ENCODE peak calls at places on chromosomes 4 and X, in six cellular contexts. R is CD8-positive, alpha-beta memory T cell; Z is ELF-1; I is head of caudate nucleus; M is cerebellar nuclear complex; E is NCI-H2081. K is an unnamed sample.

GRCh38 chr4:106671711-106672110 is 303.1 kb upstream of the GIMD1 start:
- DNase-seq in R (no peak), M (no peak), E (no peak), I (no peak), Z (no peak), K (no peak)

GRCh38 chrX:46953597-46953996 is 41.4 kb downstream of the JADE3 start:
- DNase-seq in Z (peak), M (no peak), I (no peak), R (no peak), E (no peak), K (no peak)

GRCh38 chr4:105966046-105966445 is 70.8 kb downstream of the NPNT start:
- DNase-seq in Z (no peak), I (no peak), M (no peak), E (no peak), R (no peak), K (no peak)

GRCh38 chrX:46814966-46815365 is 21.9 kb upstream of the RP2 start:
- DNase-seq in R (no peak), Z (no peak), E (no peak), I (no peak), M (no peak), K (no peak)

GRCh38 chr4:2765832-2766526 is 9.8 kb upstream of the TNIP2 start:
- DNase-seq in M (no peak), Z (no peak), I (no peak), E (no peak), R (no peak), K (no peak)

GRCh38 chr4:67573193-67573592 is 14.7 kb downstream of the STAP1 start:
- DNase-seq in M (no peak), I (no peak), Z (no peak), E (no peak), R (no peak), K (no peak)

GRCh38 chr4:176549161-176549865 is 229.5 kb downstream of the SPCS3 start:
- DNase-seq in Z (no peak), E (no peak), I (no peak), M (no peak), R (no peak), K (no peak)

GRCh38 chr4:77185681-77186080 is 28.7 kb downstream of the CCNG2 start:
- DNase-seq in M (no peak), R (no peak), I (no peak), E (no peak), Z (no peak), K (no peak)

GRCh38 chrX:68084765-68085164 is 348.5 kb downstream of the OPHN1 start:
- DNase-seq in Z (no peak), R (no peak), E (no peak), I (no peak), M (no peak), K (no peak)

GRCh38 chr4:102717448-102718092 is 43.2 kb downstream of the MANBA start:
- DNase-seq in M (no peak), Z (no peak), R (no peak), E (no peak), I (no peak), K (no peak)

GRCh38 chrX:8639949-8640348 is 92.0 kb downstream of the ANOS1 start:
- DNase-seq in I (no peak), M (no peak), Z (peak), E (no peak), R (no peak), K (no peak)

GRCh38 chr4:137735561-137736104 is 203.3 kb upstream of the PCDH18 start:
- DNase-seq in R (no peak), Z (no peak), I (no peak), M (no peak), E (no peak), K (no peak)

GRCh38 chrX:129622757-129623301 is 31.9 kb downstream of the APLN start:
- DNase-seq in R (no peak), M (no peak), E (no peak), I (no peak), Z (peak), K (no peak)

GRCh38 chr4:1050486-1051213 is 39.2 kb downstream of the FGFRL1 start:
- DNase-seq in Z (peak), E (no peak), I (peak), M (no peak), R (peak), K (no peak)

GRCh38 chr4:70496231-70496630 is 22.1 kb upstream of the AMTN start:
- DNase-seq in R (no peak), Z (no peak), I (no peak), E (no peak), M (no peak), K (no peak)

GRCh38 chr4:73653695-73654106 is 33.5 kb upstream of the RASSF6 start:
- DNase-seq in R (no peak), I (peak), Z (peak), M (no peak), E (peak), K (no peak)

GRCh38 chr4:6885953-6886557 is 23.6 kb upstream of the TBC1D14 start:
- DNase-seq in Z (peak), E (peak), R (no peak), M (peak), I (peak), K (no peak)

GRCh38 chr4:169345207-169345788 is 74.5 kb upstream of the SH3RF1 start:
- DNase-seq in Z (no peak), R (no peak), I (peak), E (no peak), M (no peak), K (no peak)

K was measured in CD8-positive, alpha-beta T cell.